ENCODE peak calls at places on chromosomes 7 and 10, in ten cellular contexts. R, N, P, F, U, M, D, Z, B and C are unnamed samples.
A peak's percentile ranks its signal among the peaks of the same experiment; 100 is the strongest.

GRCh38 chr10:6292741-6293151 is 90.0 kb downstream of the PFKFB3 start:
- DNase-seq in N (no peak), F (no peak), U (no peak), Z (no peak), R (no peak), B (no peak), D (no peak), M (no peak), P (no peak), C (peak; percentile 63)

GRCh38 chr10:75015440-75015839 is 96.0 kb upstream of the SAMD8 start:
- DNase-seq in F (no peak), Z (no peak), N (no peak), P (no peak), D (no peak), R (no peak), M (no peak), U (no peak), B (no peak), C (no peak)

GRCh38 chr7:156566812-156567549 is 73.6 kb upstream of the RNF32 start:
- DNase-seq in D (no peak), B (no peak), F (no peak), Z (no peak), M (no peak), U (peak; percentile 68), P (no peak), N (no peak), R (no peak), C (no peak)

GRCh38 chr7:121076350-121077164 is 88.0 kb downstream of the CPED1 start:
- DNase-seq in D (no peak), Z (no peak), F (peak; percentile 46), R (no peak), M (peak; percentile 55), U (no peak), B (no peak), N (no peak), P (no peak), C (no peak)

GRCh38 chr10:130185591-130185990 is 49.4 kb downstream of the GLRX3 start:
- DNase-seq in P (no peak), F (no peak), R (no peak), N (no peak), D (no peak), Z (no peak), M (no peak), U (no peak), B (no peak), C (no peak)

GRCh38 chr7:35793225-35793579 is 7.7 kb upstream of the SEPTIN7 start:
- DNase-seq in B (no peak), U (no peak), N (no peak), R (no peak), D (no peak), Z (no peak), P (no peak), F (no peak), M (no peak), C (no peak)

GRCh38 chr7:115952832-115953231 is 77.7 kb downstream of the TFEC start:
- DNase-seq in F (no peak), R (no peak), M (no peak), N (no peak), U (no peak), B (no peak), Z (no peak), D (no peak), P (no peak), C (no peak)

GRCh38 chr10:128068398-128069285 is 57.6 kb downstream of the MKI67 start:
- DNase-seq in N (no peak), B (peak; percentile 15), M (no peak), D (peak; percentile 68), Z (peak; percentile 49), U (no peak), P (peak; percentile 29), R (no peak), F (no peak), C (no peak)

GRCh38 chr7:157775021-157775559 is 438.3 kb downstream of the DNAJB6 start:
- DNase-seq in Z (no peak), M (no peak), N (no peak), U (peak; percentile 7), B (no peak), R (no peak), D (no peak), P (no peak), F (no peak), C (no peak)